ENCODE peak calls at places on chromosome 14, in six cellular contexts. J is M059J, E is left ventricle myocardium inferior, A is activated T-cell treated with anti-CD3 and anti-CD28 coated beads for 48 hours, G is RPMI8226, Z is NCI-H1417. T is an unnamed sample.

GRCh38 chr14:100424504-100425453 is 101.6 kb downstream of the SLC25A47 start:
- DNase-seq in J (peak), E (no peak), G (no peak), Z (no peak), A (no peak), T (no peak)

GRCh38 chr14:67228325-67228984 is 12.8 kb upstream of the PALS1 start:
- DNase-seq in Z (no peak), E (no peak), J (peak), G (no peak), A (no peak), T (no peak)

GRCh38 chr14:53620890-53621289 is 335.7 kb downstream of the BMP4 start:
- DNase-seq in A (no peak), Z (no peak), E (no peak), G (no peak), J (no peak), T (no peak)

GRCh38 chr14:95287176-95287754 is 32.4 kb downstream of the CLMN start:
- DNase-seq in G (no peak), E (no peak), A (no peak), Z (peak), J (no peak), T (no peak)

GRCh38 chr14:24848427-24848826 is 201.5 kb downstream of the STXBP6 start:
- DNase-seq in Z (no peak), J (no peak), A (no peak), G (no peak), E (no peak), T (no peak)

GRCh38 chr14:58977366-58977765 is 211.1 kb upstream of the DAAM1 start:
- DNase-seq in G (no peak), A (no peak), J (peak), Z (no peak), E (no peak), T (no peak)

GRCh38 chr14:51398898-51399297 is 158.9 kb downstream of the TMX1 start:
- DNase-seq in A (no peak), Z (no peak), J (peak), E (no peak), G (no peak), T (peak)

GRCh38 chr14:100486025-100486828 is 101.0 kb downstream of the BEGAIN start:
- DNase-seq in Z (peak), E (peak), G (peak), A (peak), J (peak), T (peak)

GRCh38 chr14:44712095-44712822 is 205.2 kb upstream of the FSCB start:
- DNase-seq in Z (peak), G (no peak), J (no peak), E (no peak), A (no peak), T (no peak)

GRCh38 chr14:68495101-68495637 is 297.7 kb downstream of the ZFP36L1 start:
- DNase-seq in G (no peak), J (no peak), E (no peak), A (no peak), Z (no peak), T (no peak)

GRCh38 chr14:92874961-92875360 is 48.0 kb upstream of the CHGA start:
- DNase-seq in J (no peak), A (no peak), Z (no peak), G (no peak), E (no peak), T (no peak)

GRCh38 chr14:29853272-29853671 is 74.4 kb downstream of the PRKD1 start:
- DNase-seq in G (no peak), A (no peak), E (no peak), Z (no peak), J (peak), T (no peak)

GRCh38 chr14:100407376-100408102 is 84.4 kb downstream of the SLC25A47 start:
- DNase-seq in A (no peak), J (no peak), G (no peak), E (no peak), Z (no peak), T (no peak)

GRCh38 chr14:29710015-29710414 is 217.6 kb downstream of the PRKD1 start:
- DNase-seq in A (no peak), G (no peak), Z (no peak), E (no peak), J (peak), T (peak)

GRCh38 chr14:37186865-37187264 is 10.9 kb upstream of the MIPOL1 start:
- DNase-seq in A (no peak), J (no peak), E (no peak), G (no peak), Z (no peak), T (no peak)

GRCh38 chr14:99609245-99610117 is 5.5 kb upstream of the CCDC85C start:
- DNase-seq in A (no peak), J (no peak), Z (no peak), E (no peak), G (no peak), T (no peak)

T was measured in ACHN.